ENCODE peak calls at places on chromosomes 3 and 15, in five cellular contexts. One of them, this sample, is unnamed.

GRCh38 chr3:9036327-9037112 is 73.2 kb upstream of the RAD18 start:
- DNase-seq in right atrium auricular region: peak
- DNase-seq in endothelial cell: no peak
- DNase-seq in GM12865: no peak
- DNase-seq in sigmoid colon: peak
- DNase-seq in this sample: no peak

GRCh38 chr3:29757054-29757777 is 476.3 kb downstream of the RBMS3 start:
- DNase-seq in right atrium auricular region: no peak
- DNase-seq in GM12865: no peak
- DNase-seq in sigmoid colon: no peak
- DNase-seq in endothelial cell: no peak
- DNase-seq in this sample: no peak

GRCh38 chr3:59563072-59563605 is 513.3 kb upstream of the CFAP20DC start:
- DNase-seq in endothelial cell: no peak
- DNase-seq in GM12865: no peak
- DNase-seq in right atrium auricular region: no peak
- DNase-seq in sigmoid colon: no peak
- DNase-seq in this sample: no peak

GRCh38 chr15:52180196-52180835 is 10.9 kb downstream of the GNB5 start:
- DNase-seq in right atrium auricular region: no peak
- DNase-seq in GM12865: peak
- DNase-seq in sigmoid colon: no peak
- DNase-seq in endothelial cell: peak
- DNase-seq in this sample: no peak

GRCh38 chr3:124818398-124819150 is 68.6 kb downstream of the ITGB5 start:
- DNase-seq in endothelial cell: no peak
- DNase-seq in GM12865: no peak
- DNase-seq in sigmoid colon: no peak
- DNase-seq in right atrium auricular region: no peak
- DNase-seq in this sample: no peak

GRCh38 chr3:139772539-139773500 is 95.0 kb upstream of the NMNAT3 start:
- DNase-seq in endothelial cell: no peak
- DNase-seq in sigmoid colon: no peak
- DNase-seq in GM12865: no peak
- DNase-seq in right atrium auricular region: no peak
- DNase-seq in this sample: no peak

GRCh38 chr15:69609176-69609575 is 156.6 kb downstream of the RPLP1 start:
- DNase-seq in sigmoid colon: no peak
- DNase-seq in right atrium auricular region: peak
- DNase-seq in endothelial cell: no peak
- DNase-seq in GM12865: no peak
- DNase-seq in this sample: no peak

GRCh38 chr3:111761309-111761795 is 97.7 kb upstream of the PHLDB2 start:
- DNase-seq in GM12865: peak
- DNase-seq in sigmoid colon: no peak
- DNase-seq in endothelial cell: no peak
- DNase-seq in right atrium auricular region: no peak
- DNase-seq in this sample: no peak

GRCh38 chr3:149486726-149487125 is 12.2 kb downstream of the TM4SF4 start:
- DNase-seq in endothelial cell: no peak
- DNase-seq in right atrium auricular region: no peak
- DNase-seq in GM12865: no peak
- DNase-seq in sigmoid colon: no peak
- DNase-seq in this sample: no peak

GRCh38 chr15:65836665-65837064 is 32.6 kb upstream of the RAB11A start:
- DNase-seq in endothelial cell: no peak
- DNase-seq in GM12865: peak
- DNase-seq in right atrium auricular region: no peak
- DNase-seq in sigmoid colon: no peak
- DNase-seq in this sample: no peak

GRCh38 chr3:160194438-160194837 is 30.8 kb upstream of the C3orf80 start:
- DNase-seq in sigmoid colon: no peak
- DNase-seq in endothelial cell: no peak
- DNase-seq in GM12865: no peak
- DNase-seq in right atrium auricular region: no peak
- DNase-seq in this sample: no peak

GRCh38 chr3:134652409-134652831 is 1.6 kb upstream of the KY start:
- DNase-seq in sigmoid colon: no peak
- DNase-seq in endothelial cell: no peak
- DNase-seq in GM12865: peak
- DNase-seq in right atrium auricular region: peak
- DNase-seq in this sample: no peak

GRCh38 chr3:159859424-159859823 is 129.2 kb upstream of the IL12A start:
- DNase-seq in sigmoid colon: no peak
- DNase-seq in endothelial cell: no peak
- DNase-seq in right atrium auricular region: no peak
- DNase-seq in GM12865: no peak
- DNase-seq in this sample: no peak

GRCh38 chr3:151541184-151541583 is 80.3 kb upstream of the IGSF10 start:
- DNase-seq in right atrium auricular region: no peak
- DNase-seq in sigmoid colon: no peak
- DNase-seq in GM12865: no peak
- DNase-seq in endothelial cell: no peak
- DNase-seq in this sample: no peak

GRCh38 chr3:164387236-164387635 is 691.1 kb downstream of the SI start:
- DNase-seq in GM12865: no peak
- DNase-seq in right atrium auricular region: no peak
- DNase-seq in endothelial cell: no peak
- DNase-seq in sigmoid colon: no peak
- DNase-seq in this sample: no peak

GRCh38 chr3:153164009-153164550 is 2.1 kb downstream of the RAP2B start:
- DNase-seq in GM12865: no peak
- DNase-seq in right atrium auricular region: no peak
- DNase-seq in endothelial cell: no peak
- DNase-seq in sigmoid colon: no peak
- DNase-seq in this sample: no peak

GRCh38 chr3:3307491-3307890 is 128.0 kb upstream of the CRBN start:
- DNase-seq in endothelial cell: no peak
- DNase-seq in right atrium auricular region: no peak
- DNase-seq in GM12865: no peak
- DNase-seq in sigmoid colon: no peak
- DNase-seq in this sample: no peak

GRCh38 chr3:189369636-189370035 is 197.9 kb downstream of the TPRG1 start:
- DNase-seq in sigmoid colon: no peak
- DNase-seq in GM12865: no peak
- DNase-seq in right atrium auricular region: no peak
- DNase-seq in endothelial cell: no peak
- DNase-seq in this sample: no peak

GRCh38 chr15:95087253-95087609 is 855.9 kb downstream of the MCTP2 start:
- DNase-seq in GM12865: no peak
- DNase-seq in right atrium auricular region: no peak
- DNase-seq in sigmoid colon: no peak
- DNase-seq in endothelial cell: no peak
- DNase-seq in this sample: no peak

GRCh38 chr3:74066456-74066855 is 441.7 kb upstream of the PDZRN3 start:
- DNase-seq in GM12865: no peak
- DNase-seq in endothelial cell: no peak
- DNase-seq in sigmoid colon: no peak
- DNase-seq in right atrium auricular region: no peak
- DNase-seq in this sample: no peak

GRCh38 chr3:113559011-113559410 is 26.7 kb downstream of the SIDT1 start:
- DNase-seq in GM12865: no peak
- DNase-seq in endothelial cell: no peak
- DNase-seq in right atrium auricular region: no peak
- DNase-seq in sigmoid colon: no peak
- DNase-seq in this sample: no peak

GRCh38 chr3:114632757-114633424 is 339.1 kb downstream of the TIGIT start:
- DNase-seq in endothelial cell: no peak
- DNase-seq in GM12865: no peak
- DNase-seq in right atrium auricular region: no peak
- DNase-seq in sigmoid colon: no peak
- DNase-seq in this sample: no peak

GRCh38 chr3:16203671-16204629 is 29.5 kb downstream of the GALNT15 start:
- DNase-seq in sigmoid colon: no peak
- DNase-seq in endothelial cell: no peak
- DNase-seq in GM12865: no peak
- DNase-seq in right atrium auricular region: no peak
- DNase-seq in this sample: peak

GRCh38 chr3:48738926-48739616 is 22.1 kb upstream of the IP6K2 start:
- DNase-seq in GM12865: no peak
- DNase-seq in right atrium auricular region: no peak
- DNase-seq in sigmoid colon: peak
- DNase-seq in endothelial cell: no peak
- DNase-seq in this sample: no peak

GRCh38 chr3:14548321-14548729 is 8.2 kb upstream of the GRIP2 start:
- DNase-seq in endothelial cell: peak
- DNase-seq in sigmoid colon: peak
- DNase-seq in right atrium auricular region: peak
- DNase-seq in GM12865: peak
- DNase-seq in this sample: peak

GRCh38 chr3:95312650-95313049 is 1249.8 kb downstream of the NSUN3 start:
- DNase-seq in right atrium auricular region: no peak
- DNase-seq in sigmoid colon: no peak
- DNase-seq in GM12865: no peak
- DNase-seq in endothelial cell: no peak
- DNase-seq in this sample: no peak

GRCh38 chr3:189690237-189690636 is 59.0 kb downstream of the TP63 start:
- DNase-seq in endothelial cell: no peak
- DNase-seq in right atrium auricular region: no peak
- DNase-seq in sigmoid colon: no peak
- DNase-seq in GM12865: no peak
- DNase-seq in this sample: no peak

GRCh38 chr3:39013289-39013688 is 38.5 kb downstream of the SCN11A start:
- DNase-seq in endothelial cell: no peak
- DNase-seq in GM12865: no peak
- DNase-seq in sigmoid colon: no peak
- DNase-seq in right atrium auricular region: no peak
- DNase-seq in this sample: no peak

GRCh38 chr15:40511093-40511471 is 40.3 kb downstream of the CHST14 start:
- DNase-seq in endothelial cell: no peak
- DNase-seq in sigmoid colon: no peak
- DNase-seq in GM12865: peak
- DNase-seq in right atrium auricular region: no peak
- DNase-seq in this sample: no peak

DNA sequence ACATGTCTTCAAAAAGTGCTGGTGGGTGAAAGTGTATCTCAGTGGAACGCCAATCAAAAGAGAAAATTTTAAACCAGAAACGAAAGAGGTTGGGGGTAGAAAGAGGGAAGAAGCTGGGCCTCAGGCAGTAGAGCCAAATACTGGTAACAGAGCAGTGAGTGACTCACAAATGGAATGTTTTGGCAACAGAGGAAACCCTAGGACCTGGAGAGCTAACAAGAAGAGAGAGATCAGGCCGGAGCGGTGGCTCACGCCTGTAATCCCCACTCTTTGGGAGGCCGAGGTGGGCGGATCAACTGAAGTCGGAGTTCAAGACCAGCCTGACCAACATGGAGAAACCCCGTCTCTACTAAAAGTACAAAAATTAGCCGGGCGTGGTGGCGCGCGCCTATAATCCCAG is 450.8 kb upstream of the NAALADL2 start:
- DNase-seq in sigmoid colon: no peak
- DNase-seq in GM12865: no peak
- DNase-seq in right atrium auricular region: no peak
- DNase-seq in endothelial cell: no peak
- DNase-seq in this sample: no peak
- TF ChIP-seq CTCF in sigmoid colon: no peak
- TF ChIP-seq CTCF in GM12865: no peak
- TF ChIP-seq CTCF in right atrium auricular region: no peak
- TF ChIP-seq CTCF in endothelial cell: no peak
- TF ChIP-seq CTCF in this sample: no peak

DNA sequence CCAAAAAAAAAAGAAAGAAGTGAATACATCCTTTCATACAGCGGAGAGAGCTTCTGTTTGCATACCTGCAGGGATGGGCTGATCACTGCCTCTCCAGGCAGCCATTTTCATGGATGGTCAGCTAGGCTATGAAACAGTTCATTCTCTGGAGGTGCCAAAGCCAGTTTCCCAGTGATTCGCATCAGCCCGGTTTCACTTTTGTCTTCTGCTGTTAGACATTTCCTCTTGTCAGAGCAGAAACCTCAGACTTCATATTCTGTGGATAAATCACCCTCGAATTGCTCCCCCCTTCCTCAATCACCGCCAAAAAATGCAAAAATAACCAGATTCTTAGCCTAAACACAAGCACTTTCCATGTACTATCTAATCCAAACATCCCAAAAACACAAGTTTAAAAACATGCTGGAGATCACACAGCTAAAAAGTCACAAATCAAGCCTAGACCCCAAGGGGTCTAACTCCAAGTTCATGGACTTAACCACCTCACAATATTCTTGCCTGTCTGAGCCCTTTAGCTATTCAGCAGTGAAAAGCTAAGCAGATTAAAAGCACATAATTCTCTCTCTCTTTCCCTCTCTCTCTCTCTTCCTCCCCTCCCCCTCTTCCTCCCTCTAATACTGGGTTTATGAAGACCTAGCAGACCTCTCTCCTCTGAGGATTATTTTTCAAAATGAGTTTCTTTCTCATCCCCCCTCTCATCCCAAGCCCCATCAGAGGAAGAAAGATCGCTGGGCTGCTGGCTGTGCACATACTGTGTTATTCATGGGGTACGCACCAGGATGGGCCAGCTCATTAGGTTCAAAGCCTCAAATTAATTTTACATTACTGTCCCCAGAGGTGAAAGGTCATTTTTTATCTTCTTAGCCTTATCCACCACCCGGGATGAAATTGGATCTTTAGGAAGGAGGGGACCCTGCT is 225.3 kb downstream of the ADAMTS9 start:
- DNase-seq in endothelial cell: no peak
- DNase-seq in GM12865: peak
- DNase-seq in right atrium auricular region: no peak
- DNase-seq in sigmoid colon: no peak
- DNase-seq in this sample: no peak
- TF ChIP-seq CTCF in endothelial cell: no peak
- TF ChIP-seq CTCF in GM12865: no peak
- TF ChIP-seq CTCF in right atrium auricular region: no peak
- TF ChIP-seq CTCF in sigmoid colon: no peak
- TF ChIP-seq CTCF in this sample: no peak

GRCh38 chr3:33722186-33722585 is 4.1 kb upstream of the CLASP2 start:
- DNase-seq in sigmoid colon: no peak
- DNase-seq in GM12865: no peak
- DNase-seq in right atrium auricular region: no peak
- DNase-seq in endothelial cell: no peak
- DNase-seq in this sample: no peak

GRCh38 chr3:33717616-33717865 is 513 bp downstream of the CLASP2 start:
- DNase-seq in GM12865: no peak
- DNase-seq in right atrium auricular region: peak
- DNase-seq in endothelial cell: peak
- DNase-seq in sigmoid colon: peak
- DNase-seq in this sample: peak

GRCh38 chr3:33716227-33716626 is 1.8 kb downstream of the CLASP2 start:
- DNase-seq in endothelial cell: no peak
- DNase-seq in right atrium auricular region: no peak
- DNase-seq in GM12865: no peak
- DNase-seq in sigmoid colon: no peak
- DNase-seq in this sample: no peak

GRCh38 chr3:33718595-33718907 is 497 bp upstream of the CLASP2 start:
- DNase-seq in endothelial cell: no peak
- DNase-seq in GM12865: no peak
- DNase-seq in right atrium auricular region: no peak
- DNase-seq in sigmoid colon: no peak
- DNase-seq in this sample: no peak

GRCh38 chr3:33717866-33718594 is at the start of gene CLASP2:
- DNase-seq in sigmoid colon: peak
- DNase-seq in endothelial cell: peak
- DNase-seq in right atrium auricular region: peak
- DNase-seq in GM12865: peak
- DNase-seq in this sample: peak
- TF ChIP-seq CTCF in sigmoid colon: no peak
- TF ChIP-seq CTCF in endothelial cell: no peak
- TF ChIP-seq CTCF in right atrium auricular region: peak
- TF ChIP-seq CTCF in GM12865: no peak
- TF ChIP-seq CTCF in this sample: no peak

GRCh38 chr15:82108489-82109078 is 62.8 kb upstream of the MEX3B start:
- DNase-seq in GM12865: peak
- DNase-seq in right atrium auricular region: no peak
- DNase-seq in endothelial cell: peak
- DNase-seq in sigmoid colon: peak
- DNase-seq in this sample: peak
- TF ChIP-seq CTCF in GM12865: peak
- TF ChIP-seq CTCF in right atrium auricular region: peak
- TF ChIP-seq CTCF in endothelial cell: peak
- TF ChIP-seq CTCF in sigmoid colon: no peak
- TF ChIP-seq CTCF in this sample: peak